ENCODE peak calls at places on chromosome 9, in nine cellular contexts. S is heart left ventricle, K is HCT116, M is MM.1S, X is psoas muscle, P is endodermal cell, H is ovary, R is upper lobe of left lung, Q is GM12878. U is an unnamed sample. For H3K4me1, the result is how much of the 10 kb centered on the place peaks cover.

GRCh38 chr9:131178382-131178781 is 53.0 kb downstream of the NUP214 start:
- DNase-seq in H (peak), X (peak), S (peak), P (peak), Q (peak), K (peak), M (peak), R (no peak), U (peak)

GRCh38 chr9:137674307-137675305 is 55.8 kb downstream of the EHMT1 start:
- DNase-seq in K (no peak), S (no peak), P (peak), X (no peak), M (no peak), R (no peak), Q (no peak), H (no peak), U (no peak)

GRCh38 chr9:5631021-5631420 is 2.1 kb downstream of the RIC1 start:
- DNase-seq in H (no peak), M (no peak), S (no peak), X (no peak), K (no peak), Q (no peak), P (no peak), R (no peak), U (no peak)

GRCh38 chr9:136777359-136777758 is 13.0 kb upstream of the LCN15 start:
- DNase-seq in M (peak), X (no peak), Q (no peak), P (no peak), H (no peak), S (no peak), R (no peak), K (no peak), U (no peak)

GRCh38 chr9:4894076-4894475 is 91.0 kb upstream of the JAK2 start:
- DNase-seq in H (no peak), S (no peak), M (no peak), X (no peak), P (no peak), R (no peak), K (no peak), Q (no peak), U (no peak)

GRCh38 chr9:91182831-91183230 is 178.9 kb downstream of the AUH start:
- DNase-seq in H (no peak), P (no peak), X (no peak), R (no peak), S (no peak), K (no peak), M (no peak), Q (no peak), U (no peak)

GRCh38 chr9:70760228-70760627 is 345.8 kb upstream of the KLF9 start:
- DNase-seq in Q (no peak), P (no peak), S (no peak), H (no peak), R (peak), K (no peak), M (no peak), X (no peak), U (no peak)

GRCh38 chr9:120891255-120891954 is 14.4 kb upstream of the PHF19 start:
- DNase-seq in X (no peak), Q (no peak), S (no peak), R (no peak), M (no peak), P (no peak), H (no peak), K (no peak), U (no peak)

GRCh38 chr9:69097053-69097452 is 61.5 kb downstream of the FXN start:
- DNase-seq in P (no peak), Q (no peak), K (no peak), S (no peak), X (no peak), H (no peak), R (no peak), M (no peak), U (no peak)

GRCh38 chr9:92066131-92066530 is 49.1 kb downstream of the SPTLC1 start:
- DNase-seq in P (no peak), R (no peak), Q (no peak), X (no peak), M (no peak), K (no peak), S (no peak), H (peak), U (no peak)

DNA sequence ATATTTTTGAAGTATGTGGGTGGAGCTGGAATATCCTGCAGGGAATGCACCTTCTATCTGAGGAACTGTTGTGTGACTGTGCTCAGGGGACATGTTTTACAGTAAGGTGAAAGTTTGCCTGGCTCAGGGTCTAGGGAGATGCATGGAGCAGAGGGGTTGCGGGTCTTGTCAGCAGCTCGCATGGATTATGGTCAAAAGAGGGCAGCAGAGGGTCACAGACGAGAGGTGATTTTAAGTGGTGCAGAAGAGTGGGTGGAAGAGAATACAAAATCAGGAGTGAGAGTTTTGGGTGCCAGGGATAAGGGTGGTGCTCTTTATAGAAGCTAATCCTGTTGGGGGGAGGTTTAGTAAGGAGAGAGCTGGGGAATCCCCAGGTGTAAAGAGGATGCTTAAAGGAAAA is 53.5 kb upstream of the GRIN3A start:
- DNase-seq in R (no peak), S (no peak), P (peak), Q (no peak), X (no peak), K (peak), M (peak), H (no peak), U (peak)
- TF ChIP-seq CTCF in R (no peak), S (no peak), P (peak), Q (peak), X (no peak), K (peak), M (peak), H (no peak), U (peak)

GRCh38 chr9:99303177-99303576 is 81.1 kb downstream of the SEC61B start:
- DNase-seq in P (peak), Q (no peak), M (no peak), S (no peak), R (no peak), H (no peak), K (no peak), X (no peak), U (no peak)

GRCh38 chr9:99299214-99300102 is 77.4 kb downstream of the SEC61B start:
- DNase-seq in R (no peak), M (no peak), Q (no peak), K (no peak), X (no peak), P (peak), H (no peak), S (no peak), U (no peak)

GRCh38 chr9:99300103-99300439 is 78.0 kb downstream of the SEC61B start:
- DNase-seq in S (no peak), K (no peak), X (no peak), M (no peak), P (no peak), H (no peak), Q (no peak), R (no peak), U (no peak)

GRCh38 chr9:99298660-99299059 is 76.6 kb downstream of the SEC61B start:
- DNase-seq in K (no peak), H (no peak), R (no peak), X (no peak), P (peak), M (no peak), S (no peak), Q (no peak), U (no peak)

DNA sequence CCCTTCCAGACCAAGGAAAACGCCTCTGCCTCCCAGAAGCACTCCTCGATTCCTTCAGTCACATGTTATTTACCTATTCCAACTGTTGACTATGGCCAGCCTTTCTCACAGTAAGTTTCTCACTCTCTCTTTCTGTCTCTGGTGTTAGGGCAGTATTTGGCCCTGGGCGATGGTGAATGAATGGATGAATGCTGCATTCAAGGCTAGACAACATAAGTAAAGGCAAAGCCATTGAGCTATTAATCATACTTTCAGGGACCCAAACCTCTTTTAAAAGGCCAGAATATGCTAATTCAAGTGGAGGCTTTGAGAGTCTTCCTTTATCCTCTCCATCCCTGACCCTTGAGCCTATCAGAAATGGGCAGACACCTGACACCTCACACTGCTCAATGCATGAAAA is 78.5 kb downstream of the SEC61B start:
- DNase-seq in K (no peak), Q (no peak), R (no peak), S (no peak), H (no peak), X (no peak), P (no peak), M (no peak), U (no peak)
- H3K4me1 ChIP-seq in K (under half), Q (under half), R (under half), S (under half), H (under half), X (under half), P (under half), M (under half), U (under half)

GRCh38 chr9:128254362-128254761 is 21.4 kb downstream of the GOLGA2 start:
- DNase-seq in P (peak), Q (no peak), X (no peak), R (no peak), H (no peak), S (no peak), K (no peak), M (no peak), U (no peak)

GRCh38 chr9:128257086-128257825 is 18.6 kb downstream of the GOLGA2 start:
- DNase-seq in H (no peak), K (no peak), S (no peak), Q (no peak), R (no peak), M (no peak), P (no peak), X (no peak), U (no peak)

GRCh38 chr9:128253991-128254346 is 21.8 kb downstream of the GOLGA2 start:
- DNase-seq in K (no peak), P (no peak), R (no peak), M (no peak), X (no peak), H (no peak), S (no peak), Q (no peak), U (no peak)

GRCh38 chr9:128253140-128253990 is 22.4 kb downstream of the GOLGA2 start:
- DNase-seq in R (peak), S (no peak), M (peak), K (no peak), P (no peak), X (no peak), H (no peak), Q (no peak), U (no peak)

DNA sequence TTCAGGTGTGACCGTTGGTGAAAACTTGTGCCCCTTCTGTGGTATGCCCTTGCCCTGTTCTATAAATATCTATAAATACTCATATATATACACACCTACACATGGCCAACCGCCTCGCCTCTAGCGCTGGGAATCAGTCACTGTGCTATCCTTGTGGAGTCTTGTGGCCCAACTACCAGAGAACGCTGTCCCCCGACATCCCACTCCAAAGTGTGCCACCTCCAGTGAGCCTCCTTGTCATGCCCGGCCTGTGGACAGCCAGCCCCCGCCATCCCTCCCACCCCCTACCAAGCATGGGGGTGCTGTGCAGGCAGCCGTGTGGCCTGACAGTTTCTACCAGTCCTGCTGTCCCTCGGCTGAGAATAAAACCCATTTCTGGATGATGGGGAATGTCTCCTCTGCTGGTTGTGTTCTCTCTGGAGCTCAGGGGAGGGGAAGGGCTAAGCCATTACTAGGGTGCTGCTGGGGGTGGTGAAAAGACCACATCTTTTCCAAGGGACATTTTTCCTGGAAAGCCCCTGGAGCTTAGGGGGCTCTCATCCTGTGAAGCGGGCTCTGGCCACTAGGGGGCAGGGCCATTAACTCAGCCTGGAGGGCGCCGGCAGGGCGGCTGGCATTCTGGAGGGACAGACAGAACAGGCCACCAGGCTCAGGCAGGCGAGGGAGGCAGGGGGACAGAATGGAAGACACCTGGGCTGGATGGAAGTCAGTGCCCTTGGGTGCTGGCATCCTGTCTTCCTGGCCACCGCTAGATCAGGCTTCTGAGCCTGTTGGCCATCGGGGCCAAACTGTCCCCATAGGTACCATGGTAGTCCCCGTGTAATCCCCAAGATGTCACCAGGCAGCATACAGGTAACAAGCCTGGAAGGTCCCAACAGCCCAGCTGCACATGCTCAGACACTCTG is 20.7 kb downstream of the GOLGA2 start:
- DNase-seq in Q (no peak), M (peak), P (peak), R (peak), K (peak), H (peak), S (peak), X (peak), U (peak)
- TF ChIP-seq CTCF in Q (peak), M (peak), P (peak), R (peak), K (peak), H (peak), S (peak), X (peak), U (peak)

DNA sequence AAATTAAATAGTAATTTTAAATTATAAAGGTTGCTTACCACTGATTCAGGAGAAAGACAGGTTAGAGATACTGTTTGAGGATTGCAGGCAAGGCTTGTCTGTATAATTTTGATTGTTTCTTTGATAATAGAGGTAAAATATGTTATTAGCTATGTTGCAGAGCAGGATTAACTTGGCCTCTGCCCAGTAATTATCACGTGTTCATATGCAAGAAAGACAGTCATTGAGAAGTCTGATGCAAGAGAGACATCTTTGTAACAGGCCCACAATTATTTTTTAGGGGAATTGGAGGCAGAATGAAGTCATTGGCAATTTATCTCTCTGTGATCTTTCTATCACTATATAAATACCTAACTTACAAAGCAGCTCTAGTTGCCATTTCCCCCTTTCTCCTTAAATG is 46.0 kb downstream of the SLC44A1 start:
- DNase-seq in P (no peak), K (no peak), S (no peak), M (no peak), H (no peak), Q (no peak), X (no peak), R (no peak), U (no peak)
- H3K4me1 ChIP-seq in P (under half), K (under half), S (under half), M (under half), H (under half), Q (under half), X (under half), R (under half), U (under half)

U was measured in BE2C.